ENCODE peak calls at places on chromosomes 1 and 21, in nine cellular contexts. E, O, W, S, C, A, J, G and V are unnamed samples.

GRCh38 chr1:18921506-18922251 is 19.3 kb upstream of the ALDH4A1 start:
- DNase-seq in J (no peak), G (no peak), C (no peak), A (no peak), E (peak; percentile 49), S (no peak), O (no peak), W (no peak), V (no peak)

GRCh38 chr1:232620356-232620841 is 9.5 kb downstream of the SIPA1L2 start:
- DNase-seq in W (peak; percentile 80), G (peak; percentile 71), C (peak; percentile 64), S (no peak), A (no peak), O (peak; percentile 69), E (peak; percentile 47), J (no peak), V (peak; percentile 42)

GRCh38 chr1:9284061-9284460 is 8.6 kb upstream of the SPSB1 start:
- DNase-seq in G (no peak), C (no peak), E (peak; percentile 35), A (no peak), S (no peak), J (no peak), W (no peak), O (no peak), V (no peak)

GRCh38 chr1:211638246-211638645 is 37.2 kb downstream of the NEK2 start:
- DNase-seq in W (no peak), C (no peak), J (no peak), S (no peak), A (no peak), G (no peak), E (no peak), O (no peak), V (no peak)

GRCh38 chr1:202965441-202965821 is 1.6 kb downstream of the CYB5R1 start:
- DNase-seq in A (no peak), O (no peak), S (no peak), C (no peak), G (no peak), E (no peak), J (no peak), W (no peak), V (no peak)

GRCh38 chr1:94924967-94925366 is 1.9 kb downstream of the CNN3 start:
- DNase-seq in G (no peak), S (peak; percentile 22), J (no peak), A (no peak), C (no peak), O (no peak), W (no peak), E (peak; percentile 56), V (peak; percentile 62)

GRCh38 chr1:153422450-153423068 is 6.2 kb downstream of the S100A7A start:
- DNase-seq in C (peak; percentile 82), W (peak; percentile 77), J (peak; percentile 74), O (peak; percentile 64), A (peak; percentile 28), S (peak; percentile 85), E (peak; percentile 86), G (no peak), V (peak; percentile 62)

GRCh38 chr1:16298653-16299052 is 53.6 kb downstream of the FBXO42 start:
- DNase-seq in E (no peak), J (no peak), C (no peak), W (no peak), A (no peak), S (no peak), O (no peak), G (no peak), V (no peak)

GRCh38 chr1:7247683-7248401 is 462.6 kb downstream of the CAMTA1 start:
- DNase-seq in C (no peak), W (no peak), S (no peak), J (no peak), A (no peak), O (no peak), G (no peak), E (no peak), V (no peak)

GRCh38 chr1:51061231-51061943 is 40.6 kb upstream of the C1orf185 start:
- DNase-seq in G (no peak), C (no peak), S (no peak), W (no peak), A (no peak), E (peak; percentile 73), J (no peak), O (no peak), V (peak; percentile 36)

GRCh38 chr1:226424228-226425003 is 16.5 kb upstream of the PARP1 start:
- DNase-seq in J (peak; percentile 73), W (peak; percentile 59), G (peak; percentile 64), O (peak; percentile 87), A (peak; percentile 28), C (peak; percentile 42), S (peak; percentile 56), E (peak; percentile 71), V (peak; percentile 49)

GRCh38 chr1:21828506-21829210 is 16.6 kb downstream of the LDLRAD2 start:
- DNase-seq in W (no peak), G (no peak), J (no peak), E (no peak), S (no peak), A (no peak), C (no peak), O (no peak), V (no peak)

GRCh38 chr21:29261555-29262540 is 36.9 kb upstream of the BACH1 start:
- DNase-seq in A (no peak), J (no peak), G (no peak), O (no peak), C (no peak), W (no peak), E (peak; percentile 57), S (no peak), V (no peak)

GRCh38 chr1:10730985-10731384 is 65.5 kb downstream of the CASZ1 start:
- DNase-seq in E (peak; percentile 78), J (no peak), W (peak; percentile 77), C (no peak), O (no peak), S (no peak), A (peak; percentile 64), G (no peak), V (peak; percentile 91)

GRCh38 chr1:182301467-182302198 is 90.0 kb downstream of the GLUL start:
- DNase-seq in E (no peak), S (peak; percentile 49), W (peak; percentile 68), C (peak; percentile 28), O (no peak), J (no peak), A (peak; percentile 42), G (no peak), V (peak; percentile 64)

GRCh38 chr1:39110325-39110851 is 84.2 kb downstream of the NDUFS5 start:
- DNase-seq in J (no peak), A (no peak), G (no peak), C (no peak), S (no peak), W (no peak), O (no peak), E (no peak), V (peak; percentile 94)

GRCh38 chr1:39109653-39110052 is 83.5 kb downstream of the NDUFS5 start:
- DNase-seq in A (no peak), E (no peak), J (no peak), C (no peak), S (no peak), W (no peak), G (no peak), O (no peak), V (no peak)

GRCh38 chr1:39106949-39107740 is 81.0 kb downstream of the NDUFS5 start:
- DNase-seq in A (no peak), J (no peak), O (no peak), G (no peak), C (peak; percentile 64), E (no peak), S (peak; percentile 80), W (no peak), V (peak; percentile 16)

GRCh38 chr1:39105841-39106765 is 80.0 kb downstream of the NDUFS5 start:
- DNase-seq in G (peak; percentile 54), E (peak; percentile 47), O (no peak), A (no peak), J (peak; percentile 36), S (peak; percentile 61), C (peak; percentile 62), W (peak; percentile 73), V (peak; percentile 67)

GRCh38 chr1:39107891-39108290 is 81.7 kb downstream of the NDUFS5 start:
- DNase-seq in S (no peak), W (no peak), J (no peak), C (no peak), O (no peak), G (no peak), A (no peak), E (no peak), V (peak; percentile 22)
- H3K4me3 ChIP-seq in S (peak overlapping the region; percentile 70), W (no peak overlapping the region), J (no peak overlapping the region), C (peak overlapping the region; percentile 80), O (no peak overlapping the region), G (peak overlapping the region; percentile 78), A (no peak overlapping the region), E (peak overlapping the region; percentile 86), V (no peak overlapping the region)

DNA sequence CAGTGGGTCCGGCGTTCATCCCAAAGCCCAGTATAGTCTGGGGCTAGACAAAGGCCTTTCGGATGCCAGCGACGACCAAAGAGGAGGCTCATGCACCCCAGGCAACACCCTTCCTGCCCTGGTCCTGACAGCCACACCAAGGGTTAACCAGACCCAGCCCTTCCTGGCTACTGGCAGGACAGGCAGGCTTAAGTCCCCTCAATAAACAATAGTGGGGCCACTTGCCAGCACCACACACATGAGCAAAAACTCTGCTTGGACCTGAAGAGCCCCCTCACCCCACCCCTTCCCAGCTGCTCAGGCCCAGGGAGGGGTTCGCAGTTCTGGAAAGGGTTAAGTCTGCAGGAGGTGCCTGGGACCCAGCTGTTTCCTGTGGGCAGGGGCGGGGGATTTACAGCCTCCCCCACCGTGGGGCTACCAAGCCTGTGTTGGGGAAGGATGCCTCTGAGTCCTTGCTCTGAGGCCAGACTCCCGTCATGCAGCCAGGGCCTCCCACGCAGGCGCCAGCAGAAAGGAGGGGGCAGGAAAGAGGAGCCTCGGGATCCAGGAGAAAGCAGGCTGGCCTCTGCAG is 18.2 kb downstream of the PHLDA3 start:
- DNase-seq in C (peak; percentile 51), J (no peak), G (peak; percentile 81), W (peak; percentile 74), A (no peak), S (peak; percentile 40), O (peak; percentile 56), E (peak; percentile 33), V (peak; percentile 96)
- TF ChIP-seq EZH2phosphoT487 in C (no peak), J (no peak), G (no peak), W (no peak), A (no peak), S (no peak), O (no peak), E (no peak), V (no peak)

GRCh38 chr1:165641276-165641987 is 10.4 kb downstream of the MGST3 start:
- DNase-seq in O (no peak), E (no peak), W (no peak), S (no peak), C (no peak), J (peak; percentile 15), G (no peak), A (no peak), V (peak; percentile 60)
- H3K4me3 ChIP-seq in O (no peak overlapping the region), E (no peak overlapping the region), W (no peak overlapping the region), S (no peak overlapping the region), C (no peak overlapping the region), J (no peak overlapping the region), G (no peak overlapping the region), A (no peak overlapping the region), V (no peak overlapping the region)

DNA sequence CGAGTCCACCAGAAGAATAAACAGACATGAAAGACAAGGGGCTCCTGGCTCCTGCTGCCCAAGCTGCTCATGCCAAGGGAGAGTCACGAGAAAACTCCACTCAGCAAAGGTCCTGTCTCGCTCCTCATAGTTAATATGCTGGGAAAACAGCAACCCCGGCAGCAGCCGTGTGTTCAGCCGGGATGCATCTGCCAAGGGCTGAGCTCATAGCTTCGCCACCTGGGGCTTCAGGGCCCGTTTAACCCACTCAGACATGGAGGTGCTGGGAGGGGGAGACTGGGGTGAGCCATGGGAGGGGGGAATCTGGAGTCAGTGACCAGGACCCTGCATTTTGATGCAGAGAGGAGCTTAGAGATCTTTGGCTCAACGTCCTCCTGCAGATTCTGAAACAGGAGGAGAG is 283.4 kb downstream of the PTPRU start:
- DNase-seq in S (no peak), J (no peak), O (no peak), G (no peak), W (no peak), A (no peak), C (no peak), E (no peak), V (peak; percentile 39)
- TF ChIP-seq EZH2phosphoT487 in S (no peak), J (no peak), O (no peak), G (no peak), W (no peak), A (no peak), C (no peak), E (no peak), V (no peak)